ENCODE peak calls at places on chromosomes 3 and 15, in five cellular contexts. Y is adrenal gland, X is hepatocyte, W is A673, Q is tibial artery. S is an unnamed sample.
A peak's percentile ranks its signal among the peaks of the same experiment; 100 is the strongest.

GRCh38 chr15:45573961-45574629 is 13.1 kb upstream of the BLOC1S6 start:
- DNase-seq in Y (no peak), X (peak; percentile 54), W (peak; percentile 70), Q (no peak), S (peak; percentile 18)

GRCh38 chr3:33941804-33942203 is 143.4 kb downstream of the PDCD6IP start:
- DNase-seq in Y (no peak), X (no peak), W (no peak), Q (no peak), S (no peak)

GRCh38 chr15:42590619-42591237 is 15.3 kb downstream of the STARD9 start:
- DNase-seq in Y (no peak), X (no peak), W (no peak), Q (no peak), S (no peak)

GRCh38 chr3:35296533-35296932 is 342.8 kb upstream of the ARPP21 start:
- DNase-seq in Y (no peak), X (no peak), W (no peak), Q (no peak), S (no peak)

GRCh38 chr3:157115069-157116006 is 44.6 kb downstream of the CCNL1 start:
- DNase-seq in Y (peak; percentile 61), X (peak; percentile 63), W (no peak), Q (no peak), S (peak; percentile 32)

GRCh38 chr15:58049520-58050227 is 15.8 kb downstream of the ALDH1A2 start:
- DNase-seq in Y (no peak), X (no peak), W (no peak), Q (no peak), S (no peak)

GRCh38 chr15:78242128-78242527 is 7.8 kb upstream of the ACSBG1 start:
- DNase-seq in Y (no peak), X (peak; percentile 68), W (peak; percentile 47), Q (no peak), S (peak; percentile 32)

GRCh38 chr15:87877114-87877810 is 379.3 kb downstream of the NTRK3 start:
- DNase-seq in Y (peak; percentile 43), X (peak; percentile 82), W (no peak), Q (no peak), S (peak; percentile 83)

GRCh38 chr3:126544596-126545281 is 14.0 kb downstream of the C3orf22 start:
- DNase-seq in Y (peak; percentile 25), X (no peak), W (no peak), Q (peak; percentile 56), S (no peak)

GRCh38 chr15:22904736-22905135 is 66.3 kb downstream of the NIPA2 start:
- DNase-seq in Y (peak; percentile 56), X (no peak), W (no peak), Q (no peak), S (no peak)

GRCh38 chr15:68148039-68148438 is 57.1 kb downstream of the CALML4 start:
- DNase-seq in Y (no peak), X (no peak), W (no peak), Q (no peak), S (no peak)

GRCh38 chr3:64555351-64555750 is 132.4 kb downstream of the ADAMTS9 start:
- DNase-seq in Y (no peak), X (no peak), W (no peak), Q (no peak), S (no peak)

GRCh38 chr3:4894891-4895530 is 84.2 kb upstream of the BHLHE40 start:
- DNase-seq in Y (no peak), X (no peak), W (no peak), Q (no peak), S (peak; percentile 32)

DNA sequence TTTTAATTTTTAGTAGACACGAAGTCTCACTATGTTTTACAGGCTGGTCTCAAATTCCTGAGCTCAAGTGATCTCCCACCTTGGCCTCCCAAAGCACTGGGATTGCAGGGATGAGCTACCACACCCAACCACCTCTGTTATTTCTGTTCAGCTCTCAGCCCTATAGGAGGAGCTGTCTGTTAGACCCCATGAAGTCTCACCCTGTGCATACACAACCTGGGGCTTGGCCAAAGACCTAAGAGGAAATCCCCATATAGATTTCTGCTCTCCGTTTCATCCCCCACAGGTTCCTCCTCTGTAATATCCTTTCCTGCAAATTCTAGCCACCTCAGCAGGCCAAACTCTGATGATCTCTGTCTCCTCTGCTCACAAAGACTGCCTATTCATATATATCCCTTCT is 56.6 kb upstream of the CTDSPL2 start:
- DNase-seq in Y (no peak), X (no peak), W (no peak), Q (no peak), S (no peak)
- H3K4me3 ChIP-seq in Y (no peak overlapping the region), X (no peak overlapping the region), W (no peak overlapping the region), Q (no peak overlapping the region), S (no peak overlapping the region)

GRCh38 chr3:151976211-151977050 is 103.0 kb downstream of the SUCNR1 start:
- DNase-seq in Y (no peak), X (peak; percentile 15), W (peak; percentile 84), Q (no peak), S (peak; percentile 97)
- TF ChIP-seq CTCF in Y (no peak), X (no peak), W (no peak), Q (no peak), S (no peak)

GRCh38 chr3:30984855-30985793 is 90.7 kb upstream of the GADL1 start:
- DNase-seq in Y (no peak), X (no peak), W (peak; percentile 32), Q (no peak), S (peak; percentile 12)
- H3K4me3 ChIP-seq in Y (no peak overlapping the region), X (no peak overlapping the region), W (no peak overlapping the region), Q (no peak overlapping the region), S (no peak overlapping the region)

DNA sequence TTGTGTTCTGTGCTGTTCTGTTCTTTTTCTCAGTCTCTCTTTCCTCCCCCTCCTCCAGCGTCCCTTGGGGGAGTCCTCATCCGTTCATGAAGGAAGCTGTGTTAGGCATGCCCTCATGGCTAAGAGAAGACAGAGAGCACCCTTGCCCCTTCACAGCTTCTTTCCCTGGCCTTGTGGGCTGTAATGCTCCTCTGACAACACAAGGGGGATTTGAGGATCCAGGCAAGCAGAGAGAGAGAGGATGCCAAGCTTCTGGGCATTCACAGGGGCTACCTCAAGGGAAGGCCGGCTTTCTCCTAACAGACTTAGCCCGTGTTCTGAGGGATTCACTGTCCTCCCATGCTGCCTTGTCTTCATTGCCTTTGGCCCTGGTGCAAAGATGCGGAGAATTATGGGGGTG is 389.5 kb downstream of the LRTM1 start:
- DNase-seq in Y (no peak), X (no peak), W (peak; percentile 32), Q (no peak), S (no peak)
- TF ChIP-seq CTCF in Y (no peak), X (no peak), W (peak; percentile 39), Q (no peak), S (no peak)

GRCh38 chr3:124999897-125000296 is 55.9 kb downstream of the HEG1 start:
- DNase-seq in Y (no peak), X (no peak), W (no peak), Q (no peak), S (no peak)
- H3K4me3 ChIP-seq in Y (no peak overlapping the region), X (no peak overlapping the region), W (no peak overlapping the region), Q (no peak overlapping the region), S (no peak overlapping the region)

DNA sequence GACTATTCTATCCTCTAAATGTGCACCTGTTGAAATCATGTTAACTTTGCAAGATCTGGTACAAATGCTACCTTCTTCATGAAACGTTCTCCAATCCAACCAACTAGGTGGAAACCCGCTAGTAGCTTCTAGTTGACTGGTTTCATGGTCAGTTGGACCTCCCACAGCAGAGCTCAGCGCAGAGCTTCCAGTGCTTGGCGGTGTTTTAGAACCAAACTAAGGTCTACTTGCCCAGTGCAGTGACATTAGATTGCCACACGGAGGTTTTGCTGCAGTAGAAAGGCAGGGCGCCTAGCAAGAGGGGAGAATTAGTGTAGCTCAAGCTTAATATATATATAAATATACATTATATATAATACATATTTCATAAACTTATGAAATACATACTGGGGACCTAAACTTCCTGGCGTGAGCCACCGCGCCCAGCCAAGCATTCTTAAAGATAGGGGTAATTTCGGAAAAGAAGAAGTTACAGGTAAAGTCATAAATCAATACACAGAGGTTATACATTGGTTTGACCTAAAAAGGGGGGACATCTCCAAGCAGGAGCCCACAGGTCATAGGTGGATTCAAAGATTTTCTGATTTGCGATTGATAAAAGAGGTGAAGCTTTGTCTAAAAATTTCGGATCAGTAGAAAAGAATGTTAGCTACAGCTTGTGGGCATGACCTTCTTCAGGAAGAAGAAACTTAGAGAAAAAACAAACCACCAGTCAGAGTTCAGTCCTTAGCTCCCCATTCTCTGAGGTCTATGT is 2.0 kb upstream of the OXSR1 start:
- DNase-seq in Y (no peak), X (peak; percentile 22), W (peak; percentile 29), Q (no peak), S (no peak)
- TF ChIP-seq CTCF in Y (no peak), X (peak; percentile 8), W (peak; percentile 11), Q (peak; percentile 5), S (peak; percentile 7)

GRCh38 chr3:184785856-184786255 is 26.1 kb upstream of the VPS8 start:
- DNase-seq in Y (no peak), X (no peak), W (peak; percentile 60), Q (no peak), S (peak; percentile 55)
- H3K4me3 ChIP-seq in Y (no peak overlapping the region), X (no peak overlapping the region), W (no peak overlapping the region), Q (peak overlapping the region; percentile 39), S (peak overlapping the region; percentile 32)

GRCh38 chr3:9781551-9781950 is 10.7 kb downstream of the TADA3 start:
- DNase-seq in Y (no peak), X (no peak), W (no peak), Q (no peak), S (no peak)

GRCh38 chr3:9780920-9781319 is 11.2 kb upstream of the CAMK1 start:
- DNase-seq in Y (no peak), X (no peak), W (no peak), Q (no peak), S (no peak)

GRCh38 chr3:9781978-9782575 is 10.2 kb downstream of the TADA3 start:
- DNase-seq in Y (no peak), X (no peak), W (no peak), Q (no peak), S (no peak)

GRCh38 chr3:9783954-9784353 is 8.3 kb downstream of the TADA3 start:
- DNase-seq in Y (peak; percentile 43), X (no peak), W (no peak), Q (no peak), S (no peak)

GRCh38 chr3:9782777-9783176 is 9.5 kb downstream of the TADA3 start:
- DNase-seq in Y (no peak), X (no peak), W (no peak), Q (no peak), S (no peak)
- TF ChIP-seq CTCF in Y (no peak), X (no peak), W (peak; percentile 36), Q (no peak), S (no peak)

S was measured in cardiac fibroblast.